ENCODE peak calls at places on chromosomes 11 and 22, in ten cellular contexts. O is glutamatergic neuron; P is neural progenitor cell; C is AG09309; D is body of pancreas; U is CD4-positive, alpha-beta T cell; J is right atrium auricular region; L is A549; N is sigmoid colon; V is AG10803. B is an unnamed sample.

GRCh38 chr22:41563051-41563711 is 2.4 kb downstream of the CSDC2 start:
- DNase-seq in V (peak; percentile 68), D (no peak), O (peak; percentile 37), P (no peak), L (peak; percentile 53), U (no peak), J (no peak), C (no peak), N (no peak), B (no peak)

GRCh38 chr11:69238562-69239319 is 55.2 kb upstream of the MYEOV start:
- DNase-seq in P (no peak), L (no peak), J (no peak), U (no peak), O (no peak), C (no peak), D (no peak), V (no peak), N (peak; percentile 18), B (no peak)

GRCh38 chr22:26547426-26547825 is 35.2 kb upstream of the TFIP11 start:
- DNase-seq in J (no peak), O (no peak), D (no peak), V (no peak), U (no peak), N (no peak), P (no peak), C (no peak), L (no peak), B (no peak)

GRCh38 chr11:36452987-36453386 is 57.1 kb downstream of the TRAF6 start:
- DNase-seq in C (no peak), U (no peak), D (no peak), V (no peak), O (no peak), P (no peak), L (peak; percentile 15), J (no peak), N (no peak), B (no peak)

GRCh38 chr11:120925944-120926343 is 98.0 kb upstream of the TBCEL start:
- DNase-seq in J (no peak), N (no peak), O (no peak), D (no peak), V (no peak), P (no peak), C (no peak), U (no peak), L (no peak), B (no peak)

GRCh38 chr11:130462931-130463330 is 14.5 kb downstream of the ADAMTS15 start:
- DNase-seq in O (no peak), V (no peak), U (no peak), J (no peak), N (no peak), L (no peak), D (no peak), C (no peak), P (no peak), B (no peak)

GRCh38 chr22:38110008-38110862 is at the start of gene BAIAP2L2:
- DNase-seq in O (no peak), L (peak; percentile 78), P (no peak), C (no peak), U (no peak), D (no peak), V (no peak), J (no peak), N (no peak), B (no peak)

GRCh38 chr22:42651134-42651533 is 1.9 kb upstream of the CYB5R3 start:
- DNase-seq in N (no peak), O (no peak), C (no peak), D (no peak), U (no peak), V (no peak), J (no peak), P (no peak), L (peak; percentile 49), B (no peak)

GRCh38 chr11:72012897-72013721 is 14.4 kb downstream of the IL18BP start:
- DNase-seq in N (peak; percentile 89), V (peak; percentile 92), L (peak; percentile 59), P (no peak), C (peak; percentile 74), O (no peak), D (peak; percentile 59), U (no peak), J (no peak), B (no peak)

GRCh38 chr11:117902001-117902855 is 25.8 kb upstream of the FXYD6 start:
- DNase-seq in D (no peak), V (no peak), C (no peak), P (no peak), O (no peak), L (no peak), J (no peak), U (no peak), N (peak; percentile 58), B (no peak)

GRCh38 chr22:50247748-50248147 is 2.9 kb upstream of the TUBGCP6 start:
- DNase-seq in O (peak; percentile 60), C (no peak), U (peak; percentile 35), N (no peak), J (no peak), P (peak; percentile 66), D (peak; percentile 50), V (peak; percentile 50), L (peak; percentile 54), B (peak; percentile 60)

GRCh38 chr11:8060801-8061554 is 20.0 kb upstream of the TUB start:
- DNase-seq in D (no peak), V (peak; percentile 70), O (no peak), L (no peak), P (no peak), J (peak; percentile 56), U (no peak), C (peak; percentile 80), N (peak; percentile 65), B (no peak)

GRCh38 chr11:131867457-131868257 is 497.2 kb downstream of the NTM start:
- DNase-seq in N (peak; percentile 84), P (peak; percentile 84), U (no peak), L (peak; percentile 16), J (peak; percentile 87), V (peak; percentile 86), O (peak; percentile 83), D (peak; percentile 71), C (peak; percentile 68), B (peak; percentile 82)
- TF ChIP-seq CTCF in N (peak; percentile 53), P (peak; percentile 81), U (no peak), L (no peak), J (peak; percentile 83), V (peak; percentile 98), O (peak; percentile 54), D (peak; percentile 71), C (peak; percentile 96), B (peak; percentile 58)

GRCh38 chr11:86182976-86183584 is 61.5 kb upstream of the EED start:
- DNase-seq in P (no peak), D (no peak), L (peak; percentile 56), N (no peak), C (no peak), J (no peak), V (no peak), O (no peak), U (peak; percentile 32), B (no peak)

GRCh38 chr11:86179646-86180064 is 64.9 kb upstream of the EED start:
- DNase-seq in C (no peak), J (no peak), O (no peak), U (no peak), V (no peak), L (no peak), N (no peak), P (no peak), D (no peak), B (no peak)

GRCh38 chr11:86181379-86181778 is 63.2 kb upstream of the EED start:
- DNase-seq in P (no peak), J (no peak), O (no peak), V (no peak), N (no peak), U (no peak), L (no peak), C (no peak), D (no peak), B (no peak)

GRCh38 chr11:86180415-86180814 is 64.1 kb upstream of the EED start:
- DNase-seq in N (no peak), O (no peak), D (no peak), P (no peak), C (no peak), J (no peak), V (no peak), L (no peak), U (no peak), B (no peak)

DNA sequence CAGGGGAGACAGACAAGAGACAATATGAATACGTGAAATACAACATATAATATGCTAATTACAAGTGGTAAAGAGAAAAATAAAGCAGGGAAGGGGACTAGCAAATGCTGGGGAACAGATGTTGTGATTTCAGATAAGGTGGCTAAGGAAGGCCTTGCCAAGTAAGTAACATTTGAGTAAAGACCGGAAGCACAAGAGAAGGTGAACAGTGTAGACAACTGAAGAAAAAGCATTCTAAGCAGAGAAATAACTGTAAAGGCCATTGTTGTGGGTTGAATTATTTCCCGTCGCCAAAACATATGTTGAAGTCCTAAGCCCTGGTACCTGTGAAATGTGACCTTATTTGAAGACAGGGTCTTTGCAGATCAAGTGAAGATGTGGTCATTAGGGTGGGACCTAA is 63.7 kb upstream of the EED start:
- DNase-seq in O (no peak), D (no peak), L (no peak), C (no peak), N (no peak), J (no peak), U (no peak), V (no peak), P (no peak), B (no peak)
- TF ChIP-seq CTCF in O (no peak), D (no peak), L (no peak), C (no peak), N (no peak), J (no peak), U (no peak), V (no peak), P (no peak), B (no peak)

DNA sequence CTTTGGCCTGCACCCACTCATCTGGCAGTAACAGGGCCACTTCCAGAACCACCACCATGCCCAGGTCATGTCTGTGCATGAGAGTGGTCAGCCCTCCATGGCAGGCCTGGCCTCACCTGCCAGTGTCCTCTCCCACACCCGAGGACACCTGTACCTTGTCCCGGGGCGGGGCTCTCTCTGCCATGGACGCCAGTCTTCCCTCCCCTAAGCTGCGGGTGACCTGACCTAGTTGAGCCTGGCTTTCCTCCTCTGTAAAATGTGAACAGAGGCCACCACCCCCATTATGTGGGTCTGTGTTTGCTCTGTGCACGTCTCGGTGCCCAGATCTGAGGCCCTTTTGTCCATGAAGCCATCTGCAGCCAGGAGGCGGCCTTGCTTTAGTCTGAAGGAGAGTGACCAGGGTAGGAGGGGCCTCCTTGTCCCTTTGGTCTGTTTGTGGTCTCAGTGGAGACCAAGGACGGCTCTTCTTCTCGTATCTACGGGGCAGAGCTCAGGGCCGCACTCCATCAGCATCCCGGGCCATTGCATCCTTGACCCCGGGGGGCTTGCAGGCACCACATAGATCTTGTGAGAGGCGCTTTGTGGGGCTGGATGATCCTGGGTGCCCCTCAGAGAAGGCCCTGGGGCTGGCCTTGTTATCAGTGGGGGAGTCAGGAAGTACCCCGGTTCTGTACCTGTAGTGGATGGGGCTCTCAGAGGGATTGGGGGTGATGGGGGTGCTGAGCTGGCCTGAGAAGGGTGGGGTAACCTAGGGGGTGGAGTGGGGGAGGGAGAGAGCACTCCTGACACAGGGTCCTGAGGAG is 121.6 kb downstream of the KCNQ1 start:
- DNase-seq in U (no peak), P (peak; percentile 33), O (peak; percentile 9), C (no peak), V (no peak), J (no peak), D (no peak), L (no peak), N (peak; percentile 58), B (no peak)
- TF ChIP-seq CTCF in U (no peak), P (peak; percentile 34), O (no peak), C (no peak), V (no peak), J (no peak), D (no peak), L (no peak), N (no peak), B (no peak)

GRCh38 chr11:13896990-13897353 is 65.6 kb upstream of the SPON1 start:
- DNase-seq in D (no peak), J (no peak), P (no peak), O (no peak), U (no peak), L (no peak), V (no peak), N (no peak), C (no peak), B (no peak)
- TF ChIP-seq CTCF in D (no peak), J (no peak), P (no peak), O (no peak), U (no peak), L (no peak), V (no peak), N (no peak), C (no peak), B (no peak)